ENCODE peak calls at places on chromosomes 13 and 19, in five cellular contexts. One of them, this sample, is unnamed. For H3K9me3, the result is how much of the 10 kb centered on the place peaks cover.

GRCh38 chr13:90414691-90415596 is 932.5 kb upstream of the MIR17HG start:
- DNase-seq in SK-N-SH: no peak
- DNase-seq in neural progenitor cell: no peak
- DNase-seq in MM.1S: no peak
- DNase-seq in GM23248: peak
- DNase-seq in this sample: peak

GRCh38 chr13:111159362-111160320 is 44.5 kb downstream of the ARHGEF7 start:
- DNase-seq in SK-N-SH: no peak
- DNase-seq in neural progenitor cell: no peak
- DNase-seq in MM.1S: no peak
- DNase-seq in GM23248: no peak
- DNase-seq in this sample: no peak

GRCh38 chr13:44506719-44507118 is 69.4 kb downstream of the TSC22D1 start:
- DNase-seq in SK-N-SH: no peak
- DNase-seq in neural progenitor cell: no peak
- DNase-seq in MM.1S: no peak
- DNase-seq in GM23248: no peak
- DNase-seq in this sample: no peak

GRCh38 chr19:50874185-50874584 is 946 bp downstream of the KLK2 start:
- DNase-seq in SK-N-SH: no peak
- DNase-seq in neural progenitor cell: no peak
- DNase-seq in MM.1S: no peak
- DNase-seq in GM23248: no peak
- DNase-seq in this sample: no peak

GRCh38 chr19:10748924-10749434 is 31.1 kb downstream of the DNM2 start:
- DNase-seq in SK-N-SH: peak
- DNase-seq in neural progenitor cell: no peak
- DNase-seq in MM.1S: no peak
- DNase-seq in GM23248: peak
- DNase-seq in this sample: peak

GRCh38 chr13:112010714-112011113 is 56.2 kb upstream of the SOX1 start:
- DNase-seq in SK-N-SH: no peak
- DNase-seq in neural progenitor cell: no peak
- DNase-seq in MM.1S: no peak
- DNase-seq in GM23248: no peak
- DNase-seq in this sample: no peak

GRCh38 chr19:38122402-38123093 is 101.5 kb downstream of the DPF1 start:
- DNase-seq in SK-N-SH: no peak
- DNase-seq in neural progenitor cell: no peak
- DNase-seq in MM.1S: no peak
- DNase-seq in GM23248: no peak
- DNase-seq in this sample: no peak

GRCh38 chr19:43773725-43774102 is 7.1 kb downstream of the KCNN4 start:
- DNase-seq in SK-N-SH: no peak
- DNase-seq in neural progenitor cell: peak
- DNase-seq in MM.1S: no peak
- DNase-seq in GM23248: no peak
- DNase-seq in this sample: no peak

GRCh38 chr19:46648070-46648960 is 12.3 kb upstream of the GNG8 start:
- DNase-seq in SK-N-SH: no peak
- DNase-seq in neural progenitor cell: no peak
- DNase-seq in MM.1S: no peak
- DNase-seq in GM23248: no peak
- DNase-seq in this sample: no peak

GRCh38 chr13:75368167-75368566 is 113.8 kb downstream of the TBC1D4 start:
- DNase-seq in SK-N-SH: no peak
- DNase-seq in neural progenitor cell: no peak
- DNase-seq in MM.1S: no peak
- DNase-seq in GM23248: peak
- DNase-seq in this sample: peak

GRCh38 chr19:4256563-4256962 is 9.7 kb downstream of the YJU2 start:
- DNase-seq in SK-N-SH: no peak
- DNase-seq in neural progenitor cell: no peak
- DNase-seq in MM.1S: no peak
- DNase-seq in GM23248: no peak
- DNase-seq in this sample: no peak

GRCh38 chr19:33785795-33786194 is 10.9 kb upstream of the KCTD15 start:
- DNase-seq in SK-N-SH: no peak
- DNase-seq in neural progenitor cell: no peak
- DNase-seq in MM.1S: no peak
- DNase-seq in GM23248: peak
- DNase-seq in this sample: peak

GRCh38 chr13:20241593-20241992 is 9.5 kb upstream of the GJB6 start:
- DNase-seq in SK-N-SH: no peak
- DNase-seq in neural progenitor cell: no peak
- DNase-seq in MM.1S: no peak
- DNase-seq in GM23248: no peak
- DNase-seq in this sample: no peak

GRCh38 chr19:43618921-43619261 is 538 bp downstream of the ZNF428 start:
- DNase-seq in SK-N-SH: peak
- DNase-seq in neural progenitor cell: no peak
- DNase-seq in MM.1S: peak
- DNase-seq in GM23248: peak
- DNase-seq in this sample: peak

GRCh38 chr19:2853015-2853606 is 11.8 kb downstream of the ZNF555 start:
- DNase-seq in SK-N-SH: no peak
- DNase-seq in neural progenitor cell: no peak
- DNase-seq in MM.1S: no peak
- DNase-seq in GM23248: no peak
- DNase-seq in this sample: no peak
- H3K9me3 ChIP-seq in SK-N-SH: under half
- H3K9me3 ChIP-seq in neural progenitor cell: half or more
- H3K9me3 ChIP-seq in MM.1S: under half
- H3K9me3 ChIP-seq in GM23248: under half
- H3K9me3 ChIP-seq in this sample: under half

DNA sequence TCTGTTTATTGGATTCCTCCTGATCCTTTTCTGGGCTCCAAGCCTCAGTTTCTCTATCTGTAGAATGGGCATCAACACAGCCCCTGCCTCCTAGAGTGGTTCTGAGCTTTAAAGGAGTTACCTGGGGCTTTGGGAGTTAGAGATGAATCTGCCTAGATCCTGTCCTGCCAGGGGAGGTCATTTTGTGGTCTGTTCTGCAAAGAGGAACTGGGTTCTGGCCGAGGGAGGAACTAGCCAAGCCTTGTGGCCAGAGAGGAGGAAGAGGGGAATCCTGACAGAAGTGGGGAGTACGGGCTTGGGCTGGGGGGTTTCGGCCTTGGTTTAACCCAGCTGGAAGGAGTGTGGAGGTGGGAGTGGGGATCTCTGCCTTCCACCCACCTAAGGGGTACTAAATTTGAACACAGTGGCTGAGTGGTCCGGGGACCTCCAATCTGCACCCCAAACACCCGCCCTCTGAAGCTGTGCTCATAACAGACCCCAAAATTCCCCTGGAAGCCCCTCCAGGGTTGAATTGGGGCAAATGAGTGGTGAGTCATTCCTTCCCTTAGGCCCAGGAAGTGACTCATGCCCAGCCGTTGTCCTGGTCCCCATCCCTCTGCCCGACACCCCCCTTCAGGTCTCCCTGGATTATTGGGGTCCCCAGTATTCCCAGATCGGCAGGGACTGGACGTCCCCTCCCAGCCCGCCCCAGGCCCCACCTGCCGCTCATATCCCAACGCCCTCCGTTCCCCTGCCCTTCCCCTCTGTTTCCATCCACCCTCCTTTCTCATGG is 2.8 kb downstream of the ADGRE5 start:
- DNase-seq in SK-N-SH: no peak
- DNase-seq in neural progenitor cell: no peak
- DNase-seq in MM.1S: no peak
- DNase-seq in GM23248: peak
- DNase-seq in this sample: peak
- TF ChIP-seq EZH2phosphoT487 in SK-N-SH: no peak
- TF ChIP-seq EZH2phosphoT487 in neural progenitor cell: no peak
- TF ChIP-seq EZH2phosphoT487 in MM.1S: no peak
- TF ChIP-seq EZH2phosphoT487 in GM23248: no peak
- TF ChIP-seq EZH2phosphoT487 in this sample: no peak

GRCh38 chr19:18495204-18495911 is 26.5 kb downstream of the ELL start:
- DNase-seq in SK-N-SH: peak
- DNase-seq in neural progenitor cell: peak
- DNase-seq in MM.1S: no peak
- DNase-seq in GM23248: no peak
- DNase-seq in this sample: no peak
- H3K4me3 ChIP-seq in SK-N-SH: no peak
- H3K4me3 ChIP-seq in neural progenitor cell: no peak
- H3K4me3 ChIP-seq in MM.1S: no peak
- H3K4me3 ChIP-seq in GM23248: no peak
- H3K4me3 ChIP-seq in this sample: no peak

DNA sequence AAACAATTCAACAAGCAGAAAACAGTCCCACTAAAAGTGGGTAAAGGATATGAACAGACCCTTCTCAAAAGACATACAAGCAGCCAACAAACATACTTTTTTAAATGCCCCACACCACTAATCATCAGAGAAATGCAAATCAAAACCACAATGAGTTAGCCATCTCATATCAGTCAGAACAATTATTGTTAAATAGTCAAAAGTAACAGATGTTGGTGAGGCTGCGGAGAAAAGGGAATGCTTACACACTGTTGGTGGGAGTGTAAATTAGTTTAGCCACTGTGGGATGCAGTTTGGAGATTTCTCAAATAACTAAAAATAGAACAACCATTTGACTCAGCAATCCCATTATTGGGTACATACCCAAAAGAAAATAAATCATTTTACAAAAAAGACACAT is 8.7 kb downstream of the ZNF529 start:
- DNase-seq in SK-N-SH: no peak
- DNase-seq in neural progenitor cell: no peak
- DNase-seq in MM.1S: no peak
- DNase-seq in GM23248: no peak
- DNase-seq in this sample: no peak
- H3K9me3 ChIP-seq in SK-N-SH: under half
- H3K9me3 ChIP-seq in neural progenitor cell: under half
- H3K9me3 ChIP-seq in MM.1S: under half
- H3K9me3 ChIP-seq in GM23248: under half
- H3K9me3 ChIP-seq in this sample: under half